ENCODE peak calls at places on chromosomes 16 and 17, in eight cellular contexts. One of them, this sample, is unnamed. For H3K4me1, the result is how much of the 10 kb centered on the place peaks cover.

GRCh38 chr17:68054296-68054900 is 18.9 kb downstream of the KPNA2 start:
- DNase-seq in tibial nerve: no peak
- DNase-seq in A549: no peak
- DNase-seq in heart right ventricle: no peak
- DNase-seq in spleen: no peak
- DNase-seq in pancreas: no peak
- DNase-seq in tibial artery: no peak
- DNase-seq in thoracic aorta: no peak
- DNase-seq in this sample: no peak

GRCh38 chr16:86826931-86827330 is 248.6 kb downstream of the FOXL1 start:
- DNase-seq in pancreas: no peak
- DNase-seq in tibial artery: peak
- DNase-seq in tibial nerve: no peak
- DNase-seq in A549: no peak
- DNase-seq in heart right ventricle: no peak
- DNase-seq in spleen: peak
- DNase-seq in thoracic aorta: no peak
- DNase-seq in this sample: no peak

GRCh38 chr16:16025214-16025968 is 76.0 kb downstream of the ABCC1 start:
- DNase-seq in pancreas: no peak
- DNase-seq in spleen: no peak
- DNase-seq in thoracic aorta: no peak
- DNase-seq in A549: peak
- DNase-seq in heart right ventricle: no peak
- DNase-seq in tibial artery: peak
- DNase-seq in tibial nerve: no peak
- DNase-seq in this sample: no peak

GRCh38 chr16:51922476-51922875 is 624.5 kb downstream of the TOX3 start:
- DNase-seq in tibial artery: no peak
- DNase-seq in thoracic aorta: no peak
- DNase-seq in heart right ventricle: no peak
- DNase-seq in tibial nerve: no peak
- DNase-seq in A549: no peak
- DNase-seq in pancreas: no peak
- DNase-seq in spleen: no peak
- DNase-seq in this sample: no peak

GRCh38 chr16:51155199-51155607 is 4.1 kb upstream of the SALL1 start:
- DNase-seq in A549: no peak
- DNase-seq in tibial artery: no peak
- DNase-seq in thoracic aorta: no peak
- DNase-seq in spleen: no peak
- DNase-seq in heart right ventricle: no peak
- DNase-seq in pancreas: no peak
- DNase-seq in tibial nerve: no peak
- DNase-seq in this sample: no peak

GRCh38 chr17:75720656-75721462 is at the start of gene ITGB4:
- DNase-seq in thoracic aorta: no peak
- DNase-seq in pancreas: peak
- DNase-seq in tibial nerve: peak
- DNase-seq in spleen: peak
- DNase-seq in tibial artery: peak
- DNase-seq in heart right ventricle: peak
- DNase-seq in A549: peak
- DNase-seq in this sample: peak

GRCh38 chr17:44672479-44673093 is 16.3 kb downstream of the MEIOC start:
- DNase-seq in A549: peak
- DNase-seq in tibial artery: no peak
- DNase-seq in pancreas: no peak
- DNase-seq in spleen: no peak
- DNase-seq in heart right ventricle: no peak
- DNase-seq in thoracic aorta: no peak
- DNase-seq in tibial nerve: no peak
- DNase-seq in this sample: no peak

GRCh38 chr17:12037970-12038369 is 17.3 kb downstream of the MAP2K4 start:
- DNase-seq in tibial artery: no peak
- DNase-seq in spleen: no peak
- DNase-seq in A549: no peak
- DNase-seq in tibial nerve: no peak
- DNase-seq in thoracic aorta: no peak
- DNase-seq in heart right ventricle: no peak
- DNase-seq in pancreas: no peak
- DNase-seq in this sample: no peak

GRCh38 chr17:6489016-6489550 is 44.8 kb downstream of the PIMREG start:
- DNase-seq in thoracic aorta: no peak
- DNase-seq in heart right ventricle: no peak
- DNase-seq in tibial artery: no peak
- DNase-seq in spleen: peak
- DNase-seq in tibial nerve: no peak
- DNase-seq in pancreas: no peak
- DNase-seq in A549: no peak
- DNase-seq in this sample: peak

GRCh38 chr16:1947369-1947670 is 4.3 kb upstream of the MSRB1 start:
- DNase-seq in thoracic aorta: no peak
- DNase-seq in A549: no peak
- DNase-seq in tibial nerve: no peak
- DNase-seq in spleen: no peak
- DNase-seq in tibial artery: peak
- DNase-seq in pancreas: no peak
- DNase-seq in heart right ventricle: no peak
- DNase-seq in this sample: no peak

GRCh38 chr17:19426631-19427030 is 15.6 kb downstream of the RNF112 start:
- DNase-seq in pancreas: no peak
- DNase-seq in thoracic aorta: no peak
- DNase-seq in A549: no peak
- DNase-seq in tibial artery: no peak
- DNase-seq in tibial nerve: no peak
- DNase-seq in spleen: no peak
- DNase-seq in heart right ventricle: no peak
- DNase-seq in this sample: no peak

GRCh38 chr17:82659886-82660285 is 11.6 kb upstream of the WDR45B start:
- DNase-seq in A549: no peak
- DNase-seq in spleen: no peak
- DNase-seq in thoracic aorta: no peak
- DNase-seq in tibial nerve: no peak
- DNase-seq in tibial artery: peak
- DNase-seq in pancreas: peak
- DNase-seq in heart right ventricle: no peak
- DNase-seq in this sample: no peak

GRCh38 chr16:71930013-71930563 is 34.8 kb downstream of the IST1 start:
- DNase-seq in tibial artery: no peak
- DNase-seq in thoracic aorta: no peak
- DNase-seq in heart right ventricle: no peak
- DNase-seq in spleen: no peak
- DNase-seq in A549: no peak
- DNase-seq in pancreas: no peak
- DNase-seq in tibial nerve: no peak
- DNase-seq in this sample: no peak

GRCh38 chr17:71071837-71072236 is 902.5 kb downstream of the KCNJ2 start:
- DNase-seq in thoracic aorta: no peak
- DNase-seq in spleen: no peak
- DNase-seq in heart right ventricle: no peak
- DNase-seq in pancreas: no peak
- DNase-seq in tibial artery: no peak
- DNase-seq in tibial nerve: no peak
- DNase-seq in A549: peak
- DNase-seq in this sample: no peak

GRCh38 chr16:10180771-10181163 is 1.5 kb downstream of the GRIN2A start:
- DNase-seq in A549: peak
- DNase-seq in thoracic aorta: no peak
- DNase-seq in tibial nerve: no peak
- DNase-seq in spleen: peak
- DNase-seq in pancreas: peak
- DNase-seq in heart right ventricle: peak
- DNase-seq in tibial artery: no peak
- DNase-seq in this sample: peak

GRCh38 chr17:31746884-31747495 is 112.1 kb downstream of the COPRS start:
- DNase-seq in tibial nerve: no peak
- DNase-seq in pancreas: no peak
- DNase-seq in thoracic aorta: no peak
- DNase-seq in tibial artery: no peak
- DNase-seq in A549: no peak
- DNase-seq in spleen: no peak
- DNase-seq in heart right ventricle: no peak
- DNase-seq in this sample: no peak

GRCh38 chr17:17724991-17725852 is 44.0 kb downstream of the RAI1 start:
- DNase-seq in thoracic aorta: no peak
- DNase-seq in tibial nerve: no peak
- DNase-seq in pancreas: no peak
- DNase-seq in heart right ventricle: no peak
- DNase-seq in tibial artery: no peak
- DNase-seq in spleen: no peak
- DNase-seq in A549: no peak
- DNase-seq in this sample: no peak

GRCh38 chr17:15947331-15947730 is 2.4 kb downstream of the ADORA2B start:
- DNase-seq in pancreas: no peak
- DNase-seq in tibial artery: no peak
- DNase-seq in tibial nerve: no peak
- DNase-seq in heart right ventricle: no peak
- DNase-seq in A549: no peak
- DNase-seq in spleen: peak
- DNase-seq in thoracic aorta: no peak
- DNase-seq in this sample: no peak

GRCh38 chr16:66717112-66717675 is 20.7 kb upstream of the CMTM4 start:
- DNase-seq in thoracic aorta: no peak
- DNase-seq in A549: no peak
- DNase-seq in pancreas: no peak
- DNase-seq in tibial nerve: no peak
- DNase-seq in tibial artery: no peak
- DNase-seq in spleen: no peak
- DNase-seq in heart right ventricle: peak
- DNase-seq in this sample: no peak
- TF ChIP-seq CTCF in thoracic aorta: no peak
- TF ChIP-seq CTCF in A549: peak
- TF ChIP-seq CTCF in pancreas: no peak
- TF ChIP-seq CTCF in tibial nerve: peak
- TF ChIP-seq CTCF in tibial artery: peak
- TF ChIP-seq CTCF in spleen: peak
- TF ChIP-seq CTCF in heart right ventricle: peak
- TF ChIP-seq CTCF in this sample: peak

GRCh38 chr17:42651392-42651791 is 7.7 kb upstream of the TUBG2 start:
- DNase-seq in tibial nerve: no peak
- DNase-seq in pancreas: no peak
- DNase-seq in spleen: no peak
- DNase-seq in tibial artery: no peak
- DNase-seq in thoracic aorta: no peak
- DNase-seq in A549: no peak
- DNase-seq in heart right ventricle: no peak
- DNase-seq in this sample: no peak

GRCh38 chr17:42653179-42654124 is 5.6 kb upstream of the TUBG2 start:
- DNase-seq in tibial nerve: peak
- DNase-seq in thoracic aorta: no peak
- DNase-seq in pancreas: peak
- DNase-seq in spleen: no peak
- DNase-seq in tibial artery: peak
- DNase-seq in A549: no peak
- DNase-seq in heart right ventricle: peak
- DNase-seq in this sample: no peak

GRCh38 chr17:42642377-42642776 is 16.7 kb upstream of the TUBG2 start:
- DNase-seq in thoracic aorta: no peak
- DNase-seq in spleen: no peak
- DNase-seq in heart right ventricle: no peak
- DNase-seq in tibial artery: no peak
- DNase-seq in tibial nerve: no peak
- DNase-seq in A549: no peak
- DNase-seq in pancreas: no peak
- DNase-seq in this sample: no peak

DNA sequence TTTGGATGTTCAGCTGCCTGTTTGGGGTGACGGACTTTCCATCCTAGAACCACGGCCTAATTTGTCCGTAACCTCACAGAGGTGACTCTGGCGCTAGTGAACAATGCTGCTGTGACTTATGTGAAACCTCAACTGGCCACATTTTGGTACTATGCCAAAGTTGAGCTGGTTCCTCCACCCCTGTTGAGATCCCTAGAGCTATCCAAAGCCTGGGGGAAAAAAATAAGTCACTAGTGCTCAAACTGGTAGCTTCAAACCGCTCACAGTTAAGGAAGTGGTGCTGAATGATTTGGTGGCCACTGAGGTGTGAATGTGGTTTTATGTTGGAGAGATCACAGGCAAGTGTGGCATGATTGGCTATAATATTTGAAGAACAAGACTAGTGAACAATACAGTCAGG is 11.3 kb upstream of the TUBG2 start:
- DNase-seq in tibial nerve: no peak
- DNase-seq in spleen: no peak
- DNase-seq in pancreas: no peak
- DNase-seq in A549: no peak
- DNase-seq in tibial artery: no peak
- DNase-seq in heart right ventricle: no peak
- DNase-seq in thoracic aorta: no peak
- DNase-seq in this sample: no peak
- H3K27ac ChIP-seq in tibial nerve: no peak
- H3K27ac ChIP-seq in spleen: no peak
- H3K27ac ChIP-seq in pancreas: no peak
- H3K27ac ChIP-seq in A549: no peak
- H3K27ac ChIP-seq in tibial artery: no peak
- H3K27ac ChIP-seq in heart right ventricle: no peak
- H3K27ac ChIP-seq in thoracic aorta: no peak
- H3K27ac ChIP-seq in this sample: no peak

GRCh38 chr17:40485851-40486512 is 15.4 kb downstream of the TNS4 start:
- DNase-seq in thoracic aorta: no peak
- DNase-seq in heart right ventricle: no peak
- DNase-seq in A549: peak
- DNase-seq in tibial artery: peak
- DNase-seq in tibial nerve: peak
- DNase-seq in spleen: no peak
- DNase-seq in pancreas: no peak
- DNase-seq in this sample: no peak

GRCh38 chr17:40484973-40485530 is 16.4 kb downstream of the TNS4 start:
- DNase-seq in A549: no peak
- DNase-seq in thoracic aorta: no peak
- DNase-seq in pancreas: no peak
- DNase-seq in tibial nerve: no peak
- DNase-seq in tibial artery: no peak
- DNase-seq in spleen: no peak
- DNase-seq in heart right ventricle: no peak
- DNase-seq in this sample: no peak

GRCh38 chr17:40482722-40483121 is 18.7 kb downstream of the TNS4 start:
- DNase-seq in heart right ventricle: no peak
- DNase-seq in tibial nerve: no peak
- DNase-seq in pancreas: no peak
- DNase-seq in tibial artery: no peak
- DNase-seq in spleen: no peak
- DNase-seq in thoracic aorta: no peak
- DNase-seq in A549: no peak
- DNase-seq in this sample: no peak

GRCh38 chr17:40484285-40484972 is 17.0 kb downstream of the TNS4 start:
- DNase-seq in spleen: no peak
- DNase-seq in tibial nerve: no peak
- DNase-seq in pancreas: no peak
- DNase-seq in heart right ventricle: no peak
- DNase-seq in tibial artery: no peak
- DNase-seq in A549: no peak
- DNase-seq in thoracic aorta: no peak
- DNase-seq in this sample: no peak

GRCh38 chr17:40483679-40484078 is 17.7 kb downstream of the TNS4 start:
- DNase-seq in spleen: no peak
- DNase-seq in tibial nerve: no peak
- DNase-seq in thoracic aorta: no peak
- DNase-seq in A549: no peak
- DNase-seq in pancreas: no peak
- DNase-seq in tibial artery: no peak
- DNase-seq in heart right ventricle: no peak
- DNase-seq in this sample: no peak
- H3K4me1 ChIP-seq in spleen: under half
- H3K4me1 ChIP-seq in tibial nerve: under half
- H3K4me1 ChIP-seq in thoracic aorta: under half
- H3K4me1 ChIP-seq in A549: half or more
- H3K4me1 ChIP-seq in pancreas: under half
- H3K4me1 ChIP-seq in tibial artery: under half
- H3K4me1 ChIP-seq in heart right ventricle: under half
- H3K4me1 ChIP-seq in this sample: under half

GRCh38 chr16:81241706-81242105 is 3.2 kb downstream of the BCO1 start:
- DNase-seq in A549: no peak
- DNase-seq in pancreas: no peak
- DNase-seq in heart right ventricle: no peak
- DNase-seq in tibial artery: no peak
- DNase-seq in tibial nerve: no peak
- DNase-seq in thoracic aorta: no peak
- DNase-seq in spleen: no peak
- DNase-seq in this sample: no peak
- TF ChIP-seq CTCF in A549: no peak
- TF ChIP-seq CTCF in pancreas: no peak
- TF ChIP-seq CTCF in heart right ventricle: no peak
- TF ChIP-seq CTCF in tibial artery: no peak
- TF ChIP-seq CTCF in tibial nerve: no peak
- TF ChIP-seq CTCF in thoracic aorta: no peak
- TF ChIP-seq CTCF in spleen: no peak
- TF ChIP-seq CTCF in this sample: no peak